ENCODE peak calls at places on chromosome 16, in nine cellular contexts. One of them, this sample, is unnamed.

GRCh38 chr16:24999856-25000447 is 15.2 kb downstream of the ARHGAP17 start:
- DNase-seq in naive thymus-derived CD4-positive, alpha-beta T cell: no peak
- DNase-seq in CD4-positive, CD25-positive, alpha-beta regulatory T cell: no peak
- DNase-seq in brain microvascular endothelial cell: peak; percentile 45
- DNase-seq in ascending aorta: no peak
- DNase-seq in SJSA1: no peak
- DNase-seq in uterus: no peak
- DNase-seq in lung: no peak
- DNase-seq in Caco-2: no peak
- DNase-seq in this sample: no peak

GRCh38 chr16:80387308-80387921 is 153.4 kb upstream of the DYNLRB2 start:
- DNase-seq in naive thymus-derived CD4-positive, alpha-beta T cell: no peak
- DNase-seq in CD4-positive, CD25-positive, alpha-beta regulatory T cell: no peak
- DNase-seq in brain microvascular endothelial cell: no peak
- DNase-seq in ascending aorta: no peak
- DNase-seq in SJSA1: no peak
- DNase-seq in uterus: no peak
- DNase-seq in lung: no peak
- DNase-seq in Caco-2: no peak
- DNase-seq in this sample: no peak

GRCh38 chr16:30805056-30805369 is 18.0 kb upstream of the ZNF629 start:
- DNase-seq in naive thymus-derived CD4-positive, alpha-beta T cell: no peak
- DNase-seq in CD4-positive, CD25-positive, alpha-beta regulatory T cell: no peak
- DNase-seq in brain microvascular endothelial cell: no peak
- DNase-seq in ascending aorta: no peak
- DNase-seq in SJSA1: no peak
- DNase-seq in uterus: no peak
- DNase-seq in lung: no peak
- DNase-seq in Caco-2: no peak
- DNase-seq in this sample: no peak

GRCh38 chr16:84314373-84314772 is 19.7 kb downstream of the WFDC1 start:
- DNase-seq in naive thymus-derived CD4-positive, alpha-beta T cell: no peak
- DNase-seq in CD4-positive, CD25-positive, alpha-beta regulatory T cell: no peak
- DNase-seq in brain microvascular endothelial cell: no peak
- DNase-seq in ascending aorta: no peak
- DNase-seq in SJSA1: no peak
- DNase-seq in uterus: no peak
- DNase-seq in lung: no peak
- DNase-seq in Caco-2: no peak
- DNase-seq in this sample: no peak

GRCh38 chr16:53356478-53357207 is 77.6 kb upstream of the RBL2 start:
- DNase-seq in naive thymus-derived CD4-positive, alpha-beta T cell: no peak
- DNase-seq in CD4-positive, CD25-positive, alpha-beta regulatory T cell: no peak
- DNase-seq in brain microvascular endothelial cell: no peak
- DNase-seq in ascending aorta: no peak
- DNase-seq in SJSA1: no peak
- DNase-seq in uterus: no peak
- DNase-seq in lung: no peak
- DNase-seq in Caco-2: no peak
- DNase-seq in this sample: no peak

GRCh38 chr16:14373901-14374300 is 256.2 kb downstream of the PARN start:
- DNase-seq in naive thymus-derived CD4-positive, alpha-beta T cell: no peak
- DNase-seq in CD4-positive, CD25-positive, alpha-beta regulatory T cell: no peak
- DNase-seq in brain microvascular endothelial cell: no peak
- DNase-seq in ascending aorta: no peak
- DNase-seq in SJSA1: no peak
- DNase-seq in uterus: no peak
- DNase-seq in lung: no peak
- DNase-seq in Caco-2: no peak
- DNase-seq in this sample: no peak

GRCh38 chr16:22417019-22417418 is 42.6 kb upstream of the CDR2 start:
- DNase-seq in naive thymus-derived CD4-positive, alpha-beta T cell: no peak
- DNase-seq in CD4-positive, CD25-positive, alpha-beta regulatory T cell: no peak
- DNase-seq in brain microvascular endothelial cell: no peak
- DNase-seq in ascending aorta: no peak
- DNase-seq in SJSA1: no peak
- DNase-seq in uterus: no peak
- DNase-seq in lung: no peak
- DNase-seq in Caco-2: no peak
- DNase-seq in this sample: no peak

GRCh38 chr16:4698321-4699029 is 5.1 kb downstream of the NUDT16L1 start:
- DNase-seq in naive thymus-derived CD4-positive, alpha-beta T cell: no peak
- DNase-seq in CD4-positive, CD25-positive, alpha-beta regulatory T cell: no peak
- DNase-seq in brain microvascular endothelial cell: no peak
- DNase-seq in ascending aorta: no peak
- DNase-seq in SJSA1: no peak
- DNase-seq in uterus: peak; percentile 20
- DNase-seq in lung: no peak
- DNase-seq in Caco-2: peak; percentile 27
- DNase-seq in this sample: no peak

GRCh38 chr16:8581923-8582580 is 8.3 kb downstream of the TMEM114 start:
- DNase-seq in naive thymus-derived CD4-positive, alpha-beta T cell: no peak
- DNase-seq in CD4-positive, CD25-positive, alpha-beta regulatory T cell: no peak
- DNase-seq in brain microvascular endothelial cell: peak; percentile 3
- DNase-seq in ascending aorta: peak; percentile 49
- DNase-seq in SJSA1: peak; percentile 38
- DNase-seq in uterus: no peak
- DNase-seq in lung: no peak
- DNase-seq in Caco-2: no peak
- DNase-seq in this sample: peak; percentile 16

GRCh38 chr16:10862432-10862831 is 14.6 kb upstream of the CIITA start:
- DNase-seq in naive thymus-derived CD4-positive, alpha-beta T cell: no peak
- DNase-seq in CD4-positive, CD25-positive, alpha-beta regulatory T cell: no peak
- DNase-seq in brain microvascular endothelial cell: peak; percentile 7
- DNase-seq in ascending aorta: no peak
- DNase-seq in SJSA1: no peak
- DNase-seq in uterus: no peak
- DNase-seq in lung: peak; percentile 78
- DNase-seq in Caco-2: no peak
- DNase-seq in this sample: peak; percentile 53

GRCh38 chr16:53053967-53054669 is 673 bp upstream of the CHD9 start:
- DNase-seq in naive thymus-derived CD4-positive, alpha-beta T cell: no peak
- DNase-seq in CD4-positive, CD25-positive, alpha-beta regulatory T cell: no peak
- DNase-seq in brain microvascular endothelial cell: peak; percentile 9
- DNase-seq in ascending aorta: no peak
- DNase-seq in SJSA1: no peak
- DNase-seq in uterus: peak; percentile 50
- DNase-seq in lung: peak; percentile 41
- DNase-seq in Caco-2: peak; percentile 39
- DNase-seq in this sample: no peak

DNA sequence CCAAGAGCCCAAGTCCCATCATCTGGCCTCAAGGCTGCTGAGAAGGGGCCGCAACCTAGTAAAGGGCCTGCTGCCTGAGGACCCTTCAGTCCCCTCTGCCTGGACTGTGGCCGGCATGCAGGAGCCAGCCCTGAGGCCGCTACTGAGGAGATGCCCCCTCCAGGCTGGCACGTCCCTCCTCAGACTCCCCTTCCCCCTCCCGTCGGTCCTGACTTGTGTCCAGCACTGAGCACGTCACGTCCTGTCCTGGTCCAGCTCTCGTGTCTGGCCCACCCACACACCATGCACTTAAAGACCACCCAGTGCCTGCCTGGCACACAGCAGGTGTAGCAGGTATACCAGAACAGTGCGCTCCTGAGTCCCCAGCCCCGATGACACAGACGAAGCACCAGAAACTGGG is 9.6 kb downstream of the MTHFSD start:
- DNase-seq in naive thymus-derived CD4-positive, alpha-beta T cell: no peak
- DNase-seq in CD4-positive, CD25-positive, alpha-beta regulatory T cell: no peak
- DNase-seq in brain microvascular endothelial cell: no peak
- DNase-seq in ascending aorta: no peak
- DNase-seq in SJSA1: no peak
- DNase-seq in uterus: no peak
- DNase-seq in lung: no peak
- DNase-seq in Caco-2: no peak
- DNase-seq in this sample: no peak
- H3K36me3 ChIP-seq in naive thymus-derived CD4-positive, alpha-beta T cell: peaks cover 83% of the 10 kb centered on the region
- H3K36me3 ChIP-seq in CD4-positive, CD25-positive, alpha-beta regulatory T cell: peaks cover 64% of the 10 kb centered on the region
- H3K36me3 ChIP-seq in brain microvascular endothelial cell: peaks cover 21% of the 10 kb centered on the region
- H3K36me3 ChIP-seq in ascending aorta: peaks cover 42% of the 10 kb centered on the region
- H3K36me3 ChIP-seq in SJSA1: peaks cover 74% of the 10 kb centered on the region
- H3K36me3 ChIP-seq in uterus: no peaks in the 10 kb centered on the region
- H3K36me3 ChIP-seq in lung: peaks cover 1% of the 10 kb centered on the region
- H3K36me3 ChIP-seq in Caco-2: peaks cover 1% of the 10 kb centered on the region
- H3K36me3 ChIP-seq in this sample: no peaks in the 10 kb centered on the region

GRCh38 chr16:66741131-66741900 is 10.1 kb downstream of the DYNC1LI2 start:
- DNase-seq in naive thymus-derived CD4-positive, alpha-beta T cell: no peak
- DNase-seq in CD4-positive, CD25-positive, alpha-beta regulatory T cell: no peak
- DNase-seq in brain microvascular endothelial cell: peak; percentile 89
- DNase-seq in ascending aorta: peak; percentile 75
- DNase-seq in SJSA1: peak; percentile 82
- DNase-seq in uterus: peak; percentile 94
- DNase-seq in lung: peak; percentile 91
- DNase-seq in Caco-2: no peak
- DNase-seq in this sample: peak; percentile 83
- H3K4me3 ChIP-seq in naive thymus-derived CD4-positive, alpha-beta T cell: no peak overlapping the region
- H3K4me3 ChIP-seq in CD4-positive, CD25-positive, alpha-beta regulatory T cell: no peak overlapping the region
- H3K4me3 ChIP-seq in brain microvascular endothelial cell: no peak overlapping the region
- H3K4me3 ChIP-seq in ascending aorta: peak overlapping the region; percentile 12
- H3K4me3 ChIP-seq in SJSA1: no peak overlapping the region
- H3K4me3 ChIP-seq in uterus: no peak overlapping the region
- H3K4me3 ChIP-seq in lung: no peak overlapping the region
- H3K4me3 ChIP-seq in Caco-2: no peak overlapping the region
- H3K4me3 ChIP-seq in this sample: no peak overlapping the region

GRCh38 chr16:1637526-1637925 is 25.4 kb downstream of the CRAMP1 start:
- DNase-seq in naive thymus-derived CD4-positive, alpha-beta T cell: no peak
- DNase-seq in CD4-positive, CD25-positive, alpha-beta regulatory T cell: no peak
- DNase-seq in brain microvascular endothelial cell: no peak
- DNase-seq in ascending aorta: no peak
- DNase-seq in SJSA1: no peak
- DNase-seq in uterus: no peak
- DNase-seq in lung: no peak
- DNase-seq in Caco-2: no peak
- DNase-seq in this sample: no peak
- H3K36me3 ChIP-seq in naive thymus-derived CD4-positive, alpha-beta T cell: peaks cover 96% of the 10 kb centered on the region
- H3K36me3 ChIP-seq in CD4-positive, CD25-positive, alpha-beta regulatory T cell: peaks cover 63% of the 10 kb centered on the region
- H3K36me3 ChIP-seq in brain microvascular endothelial cell: peaks cover 73% of the 10 kb centered on the region
- H3K36me3 ChIP-seq in ascending aorta: peaks cover 76% of the 10 kb centered on the region
- H3K36me3 ChIP-seq in SJSA1: peaks cover 81% of the 10 kb centered on the region
- H3K36me3 ChIP-seq in uterus: no peaks in the 10 kb centered on the region
- H3K36me3 ChIP-seq in lung: peaks cover 13% of the 10 kb centered on the region
- H3K36me3 ChIP-seq in Caco-2: peaks cover 2% of the 10 kb centered on the region
- H3K36me3 ChIP-seq in this sample: peaks cover 4% of the 10 kb centered on the region

GRCh38 chr16:48605518-48606110 is 4.4 kb downstream of the N4BP1 start:
- DNase-seq in naive thymus-derived CD4-positive, alpha-beta T cell: no peak
- DNase-seq in CD4-positive, CD25-positive, alpha-beta regulatory T cell: no peak
- DNase-seq in brain microvascular endothelial cell: no peak
- DNase-seq in ascending aorta: no peak
- DNase-seq in SJSA1: no peak
- DNase-seq in uterus: no peak
- DNase-seq in lung: no peak
- DNase-seq in Caco-2: no peak
- DNase-seq in this sample: no peak

GRCh38 chr16:48608452-48608851 is 1.5 kb downstream of the N4BP1 start:
- DNase-seq in naive thymus-derived CD4-positive, alpha-beta T cell: no peak
- DNase-seq in CD4-positive, CD25-positive, alpha-beta regulatory T cell: peak; percentile 64
- DNase-seq in brain microvascular endothelial cell: no peak
- DNase-seq in ascending aorta: no peak
- DNase-seq in SJSA1: no peak
- DNase-seq in uterus: no peak
- DNase-seq in lung: no peak
- DNase-seq in Caco-2: no peak
- DNase-seq in this sample: no peak

GRCh38 chr16:48608871-48609452 is 1.0 kb downstream of the N4BP1 start:
- DNase-seq in naive thymus-derived CD4-positive, alpha-beta T cell: no peak
- DNase-seq in CD4-positive, CD25-positive, alpha-beta regulatory T cell: no peak
- DNase-seq in brain microvascular endothelial cell: no peak
- DNase-seq in ascending aorta: no peak
- DNase-seq in SJSA1: no peak
- DNase-seq in uterus: peak; percentile 26
- DNase-seq in lung: no peak
- DNase-seq in Caco-2: no peak
- DNase-seq in this sample: no peak

GRCh38 chr16:48609453-48610023 is 442 bp downstream of the N4BP1 start:
- DNase-seq in naive thymus-derived CD4-positive, alpha-beta T cell: no peak
- DNase-seq in CD4-positive, CD25-positive, alpha-beta regulatory T cell: peak; percentile 43
- DNase-seq in brain microvascular endothelial cell: peak; percentile 18
- DNase-seq in ascending aorta: no peak
- DNase-seq in SJSA1: peak; percentile 52
- DNase-seq in uterus: peak; percentile 53
- DNase-seq in lung: peak; percentile 55
- DNase-seq in Caco-2: peak; percentile 61
- DNase-seq in this sample: no peak

GRCh38 chr16:48607056-48607825 is 2.7 kb downstream of the N4BP1 start:
- DNase-seq in naive thymus-derived CD4-positive, alpha-beta T cell: no peak
- DNase-seq in CD4-positive, CD25-positive, alpha-beta regulatory T cell: no peak
- DNase-seq in brain microvascular endothelial cell: peak; percentile 27
- DNase-seq in ascending aorta: no peak
- DNase-seq in SJSA1: no peak
- DNase-seq in uterus: no peak
- DNase-seq in lung: peak; percentile 74
- DNase-seq in Caco-2: no peak
- DNase-seq in this sample: no peak
- H3K4me3 ChIP-seq in naive thymus-derived CD4-positive, alpha-beta T cell: peak overlapping the region; percentile 66
- H3K4me3 ChIP-seq in CD4-positive, CD25-positive, alpha-beta regulatory T cell: peak overlapping the region; percentile 91
- H3K4me3 ChIP-seq in brain microvascular endothelial cell: no peak overlapping the region
- H3K4me3 ChIP-seq in ascending aorta: peak overlapping the region; percentile 99
- H3K4me3 ChIP-seq in SJSA1: no peak overlapping the region
- H3K4me3 ChIP-seq in uterus: no peak overlapping the region
- H3K4me3 ChIP-seq in lung: no peak overlapping the region
- H3K4me3 ChIP-seq in Caco-2: no peak overlapping the region
- H3K4me3 ChIP-seq in this sample: no peak overlapping the region

GRCh38 chr16:57284952-57285263 is 436 bp upstream of the PLLP start:
- DNase-seq in naive thymus-derived CD4-positive, alpha-beta T cell: no peak
- DNase-seq in CD4-positive, CD25-positive, alpha-beta regulatory T cell: no peak
- DNase-seq in brain microvascular endothelial cell: no peak
- DNase-seq in ascending aorta: no peak
- DNase-seq in SJSA1: no peak
- DNase-seq in uterus: no peak
- DNase-seq in lung: no peak
- DNase-seq in Caco-2: no peak
- DNase-seq in this sample: no peak
- H3K36me3 ChIP-seq in naive thymus-derived CD4-positive, alpha-beta T cell: no peaks in the 10 kb centered on the region
- H3K36me3 ChIP-seq in CD4-positive, CD25-positive, alpha-beta regulatory T cell: no peaks in the 10 kb centered on the region
- H3K36me3 ChIP-seq in brain microvascular endothelial cell: no peaks in the 10 kb centered on the region
- H3K36me3 ChIP-seq in ascending aorta: no peaks in the 10 kb centered on the region
- H3K36me3 ChIP-seq in SJSA1: no peaks in the 10 kb centered on the region
- H3K36me3 ChIP-seq in uterus: no peaks in the 10 kb centered on the region
- H3K36me3 ChIP-seq in lung: no peaks in the 10 kb centered on the region
- H3K36me3 ChIP-seq in Caco-2: no peaks in the 10 kb centered on the region
- H3K36me3 ChIP-seq in this sample: no peaks in the 10 kb centered on the region

GRCh38 chr16:3057181-3058166 is 8.0 kb upstream of the IL32 start:
- DNase-seq in naive thymus-derived CD4-positive, alpha-beta T cell: no peak
- DNase-seq in CD4-positive, CD25-positive, alpha-beta regulatory T cell: no peak
- DNase-seq in brain microvascular endothelial cell: no peak
- DNase-seq in ascending aorta: no peak
- DNase-seq in SJSA1: no peak
- DNase-seq in uterus: no peak
- DNase-seq in lung: no peak
- DNase-seq in Caco-2: no peak
- DNase-seq in this sample: no peak
- H3K4me3 ChIP-seq in naive thymus-derived CD4-positive, alpha-beta T cell: no peak overlapping the region
- H3K4me3 ChIP-seq in CD4-positive, CD25-positive, alpha-beta regulatory T cell: no peak overlapping the region
- H3K4me3 ChIP-seq in brain microvascular endothelial cell: peak overlapping the region; percentile 9
- H3K4me3 ChIP-seq in ascending aorta: peak overlapping the region; percentile 76
- H3K4me3 ChIP-seq in SJSA1: no peak overlapping the region
- H3K4me3 ChIP-seq in uterus: no peak overlapping the region
- H3K4me3 ChIP-seq in lung: no peak overlapping the region
- H3K4me3 ChIP-seq in Caco-2: no peak overlapping the region
- H3K4me3 ChIP-seq in this sample: peak overlapping the region; percentile 73

GRCh38 chr16:69748694-69749345 is 5.9 kb downstream of the NOB1 start:
- DNase-seq in naive thymus-derived CD4-positive, alpha-beta T cell: no peak
- DNase-seq in CD4-positive, CD25-positive, alpha-beta regulatory T cell: no peak
- DNase-seq in brain microvascular endothelial cell: no peak
- DNase-seq in ascending aorta: no peak
- DNase-seq in SJSA1: no peak
- DNase-seq in uterus: no peak
- DNase-seq in lung: no peak
- DNase-seq in Caco-2: no peak
- DNase-seq in this sample: no peak
- H3K36me3 ChIP-seq in naive thymus-derived CD4-positive, alpha-beta T cell: peaks cover 77% of the 10 kb centered on the region
- H3K36me3 ChIP-seq in CD4-positive, CD25-positive, alpha-beta regulatory T cell: peaks cover 77% of the 10 kb centered on the region
- H3K36me3 ChIP-seq in brain microvascular endothelial cell: peaks cover 75% of the 10 kb centered on the region
- H3K36me3 ChIP-seq in ascending aorta: peaks cover 62% of the 10 kb centered on the region
- H3K36me3 ChIP-seq in SJSA1: peaks cover 90% of the 10 kb centered on the region
- H3K36me3 ChIP-seq in uterus: no peaks in the 10 kb centered on the region
- H3K36me3 ChIP-seq in lung: peaks cover 20% of the 10 kb centered on the region
- H3K36me3 ChIP-seq in Caco-2: peaks cover 9% of the 10 kb centered on the region
- H3K36me3 ChIP-seq in this sample: peaks cover 2% of the 10 kb centered on the region

This sample was measured in kidney epithelial cell.